ENCODE peak calls at places on chromosomes 6 and 20, in eight cellular contexts. One of them, this sample, is unnamed.

GRCh38 chr20:48824830-48825550 is 2.8 kb downstream of the PREX1 start:
- DNase-seq in PC-9: no peak
- DNase-seq in activated naive CD4-positive, alpha-beta T cell treated with anti-CD3 and anti-CD28 coated beads, Interleukin-2, amount 10 ng/mL, durations not matched to agents 7 days and 5 days: no peak
- DNase-seq in HFFc6: no peak
- DNase-seq in Daoy: peak
- DNase-seq in GM23248: no peak
- DNase-seq in hypothalamus: no peak
- DNase-seq in D341Med: no peak
- DNase-seq in this sample: no peak

GRCh38 chr6:14001329-14002012 is 76.7 kb downstream of the RNF182 start:
- DNase-seq in PC-9: peak
- DNase-seq in activated naive CD4-positive, alpha-beta T cell treated with anti-CD3 and anti-CD28 coated beads, Interleukin-2, amount 10 ng/mL, durations not matched to agents 7 days and 5 days: no peak
- DNase-seq in HFFc6: peak
- DNase-seq in Daoy: peak
- DNase-seq in GM23248: peak
- DNase-seq in hypothalamus: no peak
- DNase-seq in D341Med: no peak
- DNase-seq in this sample: no peak

GRCh38 chr6:111858347-111858746 is 14.9 kb downstream of the FYN start:
- DNase-seq in PC-9: no peak
- DNase-seq in activated naive CD4-positive, alpha-beta T cell treated with anti-CD3 and anti-CD28 coated beads, Interleukin-2, amount 10 ng/mL, durations not matched to agents 7 days and 5 days: no peak
- DNase-seq in HFFc6: no peak
- DNase-seq in Daoy: no peak
- DNase-seq in GM23248: no peak
- DNase-seq in hypothalamus: no peak
- DNase-seq in D341Med: no peak
- DNase-seq in this sample: no peak

GRCh38 chr6:148967128-148967527 is 220.3 kb downstream of the UST start:
- DNase-seq in PC-9: no peak
- DNase-seq in activated naive CD4-positive, alpha-beta T cell treated with anti-CD3 and anti-CD28 coated beads, Interleukin-2, amount 10 ng/mL, durations not matched to agents 7 days and 5 days: no peak
- DNase-seq in HFFc6: no peak
- DNase-seq in Daoy: no peak
- DNase-seq in GM23248: no peak
- DNase-seq in hypothalamus: no peak
- DNase-seq in D341Med: no peak
- DNase-seq in this sample: no peak

GRCh38 chr6:28335564-28336283 is at the start of gene ZSCAN31:
- DNase-seq in PC-9: peak
- DNase-seq in activated naive CD4-positive, alpha-beta T cell treated with anti-CD3 and anti-CD28 coated beads, Interleukin-2, amount 10 ng/mL, durations not matched to agents 7 days and 5 days: peak
- DNase-seq in HFFc6: peak
- DNase-seq in Daoy: peak
- DNase-seq in GM23248: peak
- DNase-seq in hypothalamus: peak
- DNase-seq in D341Med: peak
- DNase-seq in this sample: peak

GRCh38 chr6:28267695-28268059 is 734 bp downstream of the ZSCAN26 start:
- DNase-seq in PC-9: no peak
- DNase-seq in activated naive CD4-positive, alpha-beta T cell treated with anti-CD3 and anti-CD28 coated beads, Interleukin-2, amount 10 ng/mL, durations not matched to agents 7 days and 5 days: no peak
- DNase-seq in HFFc6: no peak
- DNase-seq in Daoy: no peak
- DNase-seq in GM23248: no peak
- DNase-seq in hypothalamus: no peak
- DNase-seq in D341Med: no peak
- DNase-seq in this sample: no peak

GRCh38 chr20:17504326-17504897 is 26.8 kb downstream of the BFSP1 start:
- DNase-seq in PC-9: no peak
- DNase-seq in activated naive CD4-positive, alpha-beta T cell treated with anti-CD3 and anti-CD28 coated beads, Interleukin-2, amount 10 ng/mL, durations not matched to agents 7 days and 5 days: peak
- DNase-seq in HFFc6: no peak
- DNase-seq in Daoy: no peak
- DNase-seq in GM23248: no peak
- DNase-seq in hypothalamus: no peak
- DNase-seq in D341Med: peak
- DNase-seq in this sample: no peak

GRCh38 chr6:148964467-148964866 is 217.6 kb downstream of the UST start:
- DNase-seq in PC-9: no peak
- DNase-seq in activated naive CD4-positive, alpha-beta T cell treated with anti-CD3 and anti-CD28 coated beads, Interleukin-2, amount 10 ng/mL, durations not matched to agents 7 days and 5 days: no peak
- DNase-seq in HFFc6: no peak
- DNase-seq in Daoy: no peak
- DNase-seq in GM23248: no peak
- DNase-seq in hypothalamus: no peak
- DNase-seq in D341Med: no peak
- DNase-seq in this sample: no peak

GRCh38 chr6:4510317-4510716 is 265.9 kb upstream of the CDYL start:
- DNase-seq in PC-9: no peak
- DNase-seq in activated naive CD4-positive, alpha-beta T cell treated with anti-CD3 and anti-CD28 coated beads, Interleukin-2, amount 10 ng/mL, durations not matched to agents 7 days and 5 days: no peak
- DNase-seq in HFFc6: no peak
- DNase-seq in Daoy: no peak
- DNase-seq in GM23248: no peak
- DNase-seq in hypothalamus: peak
- DNase-seq in D341Med: no peak
- DNase-seq in this sample: no peak

GRCh38 chr20:50508171-50508761 is 1.9 kb upstream of the PTPN1 start:
- DNase-seq in PC-9: no peak
- DNase-seq in activated naive CD4-positive, alpha-beta T cell treated with anti-CD3 and anti-CD28 coated beads, Interleukin-2, amount 10 ng/mL, durations not matched to agents 7 days and 5 days: no peak
- DNase-seq in HFFc6: no peak
- DNase-seq in Daoy: no peak
- DNase-seq in GM23248: no peak
- DNase-seq in hypothalamus: no peak
- DNase-seq in D341Med: no peak
- DNase-seq in this sample: no peak

GRCh38 chr6:129852257-129852858 is 8.8 kb downstream of the TMEM244 start:
- DNase-seq in PC-9: no peak
- DNase-seq in activated naive CD4-positive, alpha-beta T cell treated with anti-CD3 and anti-CD28 coated beads, Interleukin-2, amount 10 ng/mL, durations not matched to agents 7 days and 5 days: no peak
- DNase-seq in HFFc6: no peak
- DNase-seq in Daoy: peak
- DNase-seq in GM23248: no peak
- DNase-seq in hypothalamus: no peak
- DNase-seq in D341Med: peak
- DNase-seq in this sample: no peak

GRCh38 chr20:50129662-50130345 is 16.9 kb upstream of the UBE2V1 start:
- DNase-seq in PC-9: no peak
- DNase-seq in activated naive CD4-positive, alpha-beta T cell treated with anti-CD3 and anti-CD28 coated beads, Interleukin-2, amount 10 ng/mL, durations not matched to agents 7 days and 5 days: no peak
- DNase-seq in HFFc6: peak
- DNase-seq in Daoy: no peak
- DNase-seq in GM23248: peak
- DNase-seq in hypothalamus: no peak
- DNase-seq in D341Med: peak
- DNase-seq in this sample: no peak

GRCh38 chr6:73134588-73134987 is 90.7 kb downstream of the KHDC1L start:
- DNase-seq in PC-9: no peak
- DNase-seq in activated naive CD4-positive, alpha-beta T cell treated with anti-CD3 and anti-CD28 coated beads, Interleukin-2, amount 10 ng/mL, durations not matched to agents 7 days and 5 days: peak
- DNase-seq in HFFc6: peak
- DNase-seq in Daoy: peak
- DNase-seq in GM23248: peak
- DNase-seq in hypothalamus: no peak
- DNase-seq in D341Med: peak
- DNase-seq in this sample: peak

GRCh38 chr20:23362392-23363256 is 642 bp downstream of the GZF1 start:
- DNase-seq in PC-9: no peak
- DNase-seq in activated naive CD4-positive, alpha-beta T cell treated with anti-CD3 and anti-CD28 coated beads, Interleukin-2, amount 10 ng/mL, durations not matched to agents 7 days and 5 days: no peak
- DNase-seq in HFFc6: peak
- DNase-seq in Daoy: peak
- DNase-seq in GM23248: peak
- DNase-seq in hypothalamus: no peak
- DNase-seq in D341Med: no peak
- DNase-seq in this sample: no peak

This sample was measured in neural crest cell.